ENCODE peak calls at places on chromosomes 13 and 19, in ten cellular contexts. E, A, P, W, K, O, S, H, D and L are unnamed samples.
A peak's percentile ranks its signal among the peaks of the same experiment; 100 is the strongest.

GRCh38 chr13:113758651-113759524 is at the start of gene TMEM255B:
- DNase-seq in E (peak; percentile 88), A (peak; percentile 88), P (peak; percentile 88), W (peak; percentile 89), K (peak; percentile 92), O (peak; percentile 92), S (peak; percentile 96), H (no peak), D (no peak), L (peak; percentile 91)

GRCh38 chr13:89899302-89900103 is 1448.0 kb upstream of the MIR17HG start:
- DNase-seq in E (no peak), A (no peak), P (no peak), W (no peak), K (no peak), O (no peak), S (no peak), H (no peak), D (peak; percentile 91), L (no peak)

GRCh38 chr19:48539503-48540096 is 12.4 kb upstream of the SULT2B1 start:
- DNase-seq in E (peak; percentile 61), A (peak; percentile 53), P (peak; percentile 35), W (no peak), K (no peak), O (no peak), S (no peak), H (no peak), D (no peak), L (peak; percentile 72)

GRCh38 chr13:99572921-99573320 is 71.6 kb downstream of the TM9SF2 start:
- DNase-seq in E (no peak), A (no peak), P (no peak), W (no peak), K (no peak), O (no peak), S (no peak), H (no peak), D (no peak), L (no peak)

GRCh38 chr13:32471187-32471922 is 43.4 kb upstream of the N4BP2L1 start:
- DNase-seq in E (no peak), A (no peak), P (no peak), W (no peak), K (no peak), O (no peak), S (no peak), H (no peak), D (no peak), L (no peak)

GRCh38 chr19:16829822-16830289 is 658 bp downstream of the SIN3B start:
- DNase-seq in E (no peak), A (no peak), P (no peak), W (no peak), K (no peak), O (no peak), S (no peak), H (no peak), D (no peak), L (no peak)

GRCh38 chr13:106213028-106213427 is 322.4 kb downstream of the EFNB2 start:
- DNase-seq in E (no peak), A (no peak), P (no peak), W (no peak), K (no peak), O (no peak), S (no peak), H (no peak), D (no peak), L (no peak)

GRCh38 chr19:49468746-49469447 is 5.1 kb upstream of the FLT3LG start:
- DNase-seq in E (peak; percentile 77), A (peak; percentile 56), P (peak; percentile 67), W (peak; percentile 79), K (peak; percentile 79), O (peak; percentile 97), S (peak; percentile 95), H (peak; percentile 97), D (no peak), L (peak; percentile 91)

GRCh38 chr13:41514853-41515395 is 57.6 kb downstream of the RGCC start:
- DNase-seq in E (no peak), A (no peak), P (no peak), W (no peak), K (no peak), O (no peak), S (no peak), H (no peak), D (no peak), L (no peak)

GRCh38 chr19:16682539-16682938 is 21.6 kb downstream of the TMEM38A start:
- DNase-seq in E (no peak), A (no peak), P (no peak), W (no peak), K (no peak), O (no peak), S (no peak), H (no peak), D (no peak), L (no peak)

GRCh38 chr13:97140611-97141010 is 81.5 kb upstream of the MBNL2 start:
- DNase-seq in E (no peak), A (no peak), P (no peak), W (no peak), K (no peak), O (no peak), S (no peak), H (no peak), D (no peak), L (no peak)

GRCh38 chr19:17779281-17779930 is 15.5 kb upstream of the B3GNT3 start:
- DNase-seq in E (peak; percentile 33), A (no peak), P (peak; percentile 52), W (peak; percentile 79), K (peak; percentile 84), O (no peak), S (peak; percentile 94), H (no peak), D (no peak), L (no peak)

GRCh38 chr19:31501427-31502195 is 152.4 kb upstream of the TSHZ3 start:
- DNase-seq in E (no peak), A (no peak), P (no peak), W (peak; percentile 19), K (no peak), O (peak; percentile 31), S (peak; percentile 83), H (no peak), D (no peak), L (no peak)

GRCh38 chr19:35901854-35902661 is at the start of gene HCST:
- DNase-seq in E (peak; percentile 30), A (no peak), P (no peak), W (no peak), K (no peak), O (no peak), S (no peak), H (no peak), D (no peak), L (no peak)
- TF ChIP-seq POLR2A in E (peak; percentile 14), A (no peak), P (no peak), W (no peak), K (no peak), O (no peak), S (no peak), H (peak; percentile 70), D (no peak), L (no peak)

DNA sequence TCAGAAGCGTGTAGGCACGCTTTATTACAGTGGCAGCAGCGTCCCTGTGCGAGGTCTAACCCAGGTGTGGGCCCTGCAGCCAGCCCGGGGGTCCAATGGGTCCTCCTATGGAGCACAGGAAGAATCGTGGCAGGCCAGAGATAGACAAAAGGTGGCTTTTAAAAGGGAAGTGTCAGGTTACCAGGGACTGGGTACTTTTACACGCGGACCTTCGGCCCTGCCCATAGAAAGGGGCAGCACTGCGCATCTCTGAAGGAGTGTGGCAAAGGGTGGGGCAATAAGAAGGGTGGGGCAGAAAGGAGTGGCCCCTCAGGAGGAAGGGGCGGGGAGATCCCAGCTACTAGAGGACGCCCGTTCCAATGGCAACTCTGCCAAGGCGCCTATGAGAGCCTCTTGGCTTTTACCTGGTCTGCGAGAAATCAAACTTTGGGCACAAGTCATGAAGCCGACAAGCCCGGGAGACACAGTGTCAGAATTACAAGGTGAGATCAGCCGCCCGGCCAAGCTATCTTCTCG is 1419.8 kb downstream of the UQCRFS1 start:
- DNase-seq in E (peak; percentile 88), A (peak; percentile 71), P (peak; percentile 87), W (peak; percentile 83), K (peak; percentile 77), O (no peak), S (no peak), H (peak; percentile 61), D (peak; percentile 87), L (peak; percentile 84)
- TF ChIP-seq POLR2AphosphoS5 in E (no peak), A (no peak), P (no peak), W (no peak), K (no peak), O (no peak), S (no peak), H (no peak), D (peak; percentile 27), L (no peak)

GRCh38 chr19:4510435-4511255 is 7.6 kb downstream of the PLIN4 start:
- DNase-seq in E (no peak), A (no peak), P (no peak), W (no peak), K (no peak), O (no peak), S (no peak), H (no peak), D (no peak), L (no peak)

GRCh38 chr19:4513248-4513647 is 5.0 kb downstream of the PLIN4 start:
- DNase-seq in E (no peak), A (no peak), P (no peak), W (no peak), K (no peak), O (no peak), S (no peak), H (no peak), D (no peak), L (no peak)

GRCh38 chr19:4511300-4512054 is 6.8 kb downstream of the PLIN4 start:
- DNase-seq in E (no peak), A (no peak), P (no peak), W (no peak), K (no peak), O (no peak), S (no peak), H (no peak), D (no peak), L (no peak)

GRCh38 chr19:4508698-4509097 is 9.6 kb downstream of the PLIN4 start:
- DNase-seq in E (no peak), A (no peak), P (no peak), W (no peak), K (no peak), O (peak; percentile 78), S (no peak), H (no peak), D (no peak), L (no peak)

DNA sequence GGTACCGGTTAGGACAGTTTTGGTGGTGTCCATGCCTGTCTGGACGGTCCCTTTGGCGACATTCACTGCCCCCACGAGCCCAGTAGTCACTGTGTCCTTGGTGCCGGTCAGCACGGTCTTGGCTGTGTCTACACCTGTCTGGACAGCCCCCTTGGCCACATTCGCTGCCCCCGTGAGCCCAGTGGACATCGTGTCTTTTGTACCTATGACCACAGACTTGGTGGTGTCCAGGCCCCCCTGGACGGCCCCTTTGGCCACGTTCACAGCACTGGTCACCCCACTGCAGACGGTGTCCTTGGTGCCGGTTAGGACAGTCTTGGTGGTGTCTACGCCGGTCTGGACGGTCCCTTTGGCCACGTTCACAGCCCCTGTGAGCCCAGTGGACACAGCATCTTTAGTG is 6.2 kb downstream of the PLIN4 start:
- DNase-seq in E (no peak), A (no peak), P (no peak), W (no peak), K (no peak), O (no peak), S (no peak), H (no peak), D (no peak), L (no peak)
- TF ChIP-seq EP300 in E (no peak), A (no peak), P (no peak), W (no peak), K (no peak), O (no peak), S (no peak), H (no peak), D (no peak), L (no peak)

GRCh38 chr19:57578487-57579205 is at the start of gene ZNF416:
- DNase-seq in E (peak; percentile 97), A (peak; percentile 97), P (peak; percentile 98), W (peak; percentile 90), K (peak; percentile 97), O (peak; percentile 99), S (peak; percentile 99), H (peak; percentile 97), D (peak; percentile 97), L (peak; percentile 98)
- TF ChIP-seq POLR2A in E (no peak), A (no peak), P (no peak), W (no peak), K (no peak), O (no peak), S (no peak), H (peak; percentile 76), D (no peak), L (no peak)